ENCODE peak calls at places on chromosomes 7 and 10, in six cellular contexts. D, R, J, G, H and K are unnamed samples.

GRCh38 chr10:14184841-14185500 is 145.8 kb downstream of the FRMD4A start:
- DNase-seq in D (no peak), R (no peak), J (no peak), G (no peak), H (no peak), K (no peak)

GRCh38 chr10:96325719-96326373 is 21.6 kb downstream of the DNTT start:
- DNase-seq in D (no peak), R (no peak), J (no peak), G (no peak), H (no peak), K (no peak)

GRCh38 chr7:130196476-130196875 is 8.7 kb downstream of the TMEM209 start:
- DNase-seq in D (no peak), R (no peak), J (no peak), G (no peak), H (no peak), K (no peak)

GRCh38 chr7:82343-83155 is 109.8 kb upstream of the FAM20C start:
- DNase-seq in D (no peak), R (peak), J (no peak), G (no peak), H (no peak), K (peak)

GRCh38 chr7:22582860-22583640 is 83.1 kb upstream of the STEAP1B start:
- DNase-seq in D (peak), R (peak), J (no peak), G (peak), H (peak), K (no peak)

GRCh38 chr10:43230909-43231522 is 35.8 kb downstream of the RASGEF1A start:
- DNase-seq in D (no peak), R (no peak), J (no peak), G (no peak), H (no peak), K (peak)

GRCh38 chr10:121157998-121158397 is 306.8 kb downstream of the WDR11 start:
- DNase-seq in D (no peak), R (peak), J (no peak), G (no peak), H (no peak), K (no peak)

GRCh38 chr10:101668566-101668965 is 26.4 kb downstream of the FBXW4 start:
- DNase-seq in D (no peak), R (no peak), J (no peak), G (no peak), H (no peak), K (no peak)

GRCh38 chr10:119113805-119114732 is 10.2 kb downstream of the DENND10 start:
- DNase-seq in D (peak), R (peak), J (no peak), G (peak), H (peak), K (no peak)

GRCh38 chr10:33336606-33337334 is 2.3 kb upstream of the NRP1 start:
- DNase-seq in D (peak), R (peak), J (no peak), G (no peak), H (peak), K (peak)

GRCh38 chr7:84666668-84667067 is 472.1 kb upstream of the SEMA3A start:
- DNase-seq in D (no peak), R (no peak), J (no peak), G (no peak), H (no peak), K (no peak)

GRCh38 chr7:24757799-24758275 is 573 bp upstream of the GSDME start:
- DNase-seq in D (peak), R (peak), J (no peak), G (peak), H (peak), K (no peak)

GRCh38 chr7:130473289-130473688 is 18.6 kb upstream of the MEST start:
- DNase-seq in D (no peak), R (no peak), J (no peak), G (no peak), H (no peak), K (no peak)

GRCh38 chr10:34637419-34637911 is 177.6 kb downstream of the PARD3 start:
- DNase-seq in D (peak), R (peak), J (no peak), G (no peak), H (peak), K (peak)

GRCh38 chr10:72370201-72370722 is 15.5 kb upstream of the DNAJB12 start:
- DNase-seq in D (no peak), R (no peak), J (no peak), G (no peak), H (no peak), K (no peak)

GRCh38 chr7:45598697-45599520 is 24.7 kb downstream of the ADCY1 start:
- DNase-seq in D (no peak), R (no peak), J (no peak), G (no peak), H (no peak), K (no peak)

DNA sequence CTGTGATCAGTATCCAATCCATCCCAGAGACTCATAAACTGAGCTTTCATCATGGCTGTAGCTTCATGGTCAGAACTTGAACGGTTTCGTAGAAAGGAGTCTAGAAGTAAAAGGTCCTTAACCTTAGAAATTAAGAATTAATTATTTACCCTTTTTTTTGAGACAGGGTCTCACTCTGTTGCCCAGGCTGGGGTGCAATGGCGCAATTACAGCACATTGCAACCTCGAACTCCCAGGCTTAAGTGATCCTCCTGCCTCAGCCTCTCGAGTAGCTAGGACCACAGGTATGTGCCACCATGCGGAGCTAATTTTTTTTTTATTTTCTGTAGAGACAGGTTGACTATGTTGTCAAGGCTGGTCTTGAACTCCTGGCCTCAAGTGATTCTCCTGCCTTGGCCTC is 41.7 kb downstream of the ATAD1 start:
- DNase-seq in D (no peak), R (no peak), J (no peak), G (no peak), H (no peak), K (no peak)
- H3K4me3 ChIP-seq in D (no peak), R (no peak), J (no peak), G (no peak), H (no peak), K (no peak)

GRCh38 chr7:18119985-18120384 is 92.3 kb upstream of the PRPS1L1 start:
- DNase-seq in D (peak), R (no peak), J (no peak), G (peak), H (peak), K (no peak)
- TF ChIP-seq CTCF in D (peak), R (peak), J (no peak), G (peak), H (peak), K (no peak)

DNA sequence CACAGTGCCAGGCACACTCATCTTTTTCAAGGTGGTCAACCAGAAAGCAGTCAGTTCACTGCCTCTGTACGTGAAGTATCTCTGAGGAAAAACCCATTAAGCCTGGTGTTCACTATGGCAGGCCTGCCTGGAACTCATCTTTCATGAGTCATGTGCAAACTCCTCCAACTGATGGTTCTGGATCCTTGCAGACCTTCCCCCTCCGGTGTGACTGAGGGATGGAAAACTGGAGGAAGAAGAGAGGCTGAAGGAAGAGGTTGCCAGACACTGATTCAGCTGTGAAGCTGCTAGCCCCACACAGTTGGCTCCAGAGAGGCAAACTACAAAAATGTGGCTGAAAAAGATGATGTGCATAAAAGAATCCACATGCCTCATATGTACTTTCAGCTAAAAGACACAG is 2.8 kb downstream of the CYP3A5 start:
- DNase-seq in D (no peak), R (no peak), J (no peak), G (no peak), H (peak), K (no peak)
- H3K4me3 ChIP-seq in D (no peak), R (no peak), J (no peak), G (no peak), H (no peak), K (no peak)

GRCh38 chr7:43479042-43479441 is 103.9 kb upstream of the STK17A start:
- DNase-seq in D (no peak), R (no peak), J (no peak), G (no peak), H (no peak), K (no peak)
- TF ChIP-seq CTCF in D (no peak), R (no peak), J (no peak), G (no peak), H (peak), K (no peak)

GRCh38 chr7:158740013-158740656 is 35.5 kb upstream of the NCAPG2 start:
- DNase-seq in D (peak), R (peak), J (no peak), G (peak), H (peak), K (no peak)
- H3K4me3 ChIP-seq in D (no peak), R (no peak), J (no peak), G (no peak), H (no peak), K (no peak)

DNA sequence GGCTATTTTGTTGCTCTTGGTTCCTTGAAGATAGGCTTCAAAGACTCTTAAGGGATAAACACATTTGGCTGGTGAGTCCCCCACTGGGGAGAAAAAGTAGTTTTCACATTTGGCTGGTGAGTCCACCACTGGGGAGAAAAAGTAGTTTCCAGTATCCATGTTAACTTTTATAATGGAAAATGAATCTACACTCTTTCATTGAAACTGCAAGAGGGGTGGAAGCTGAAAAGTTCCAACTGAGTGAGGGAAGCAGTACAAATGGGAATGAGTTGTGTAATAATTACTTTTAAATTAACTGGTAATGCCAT is 153.9 kb downstream of the MLLT10 start:
- DNase-seq in D (no peak), R (no peak), J (no peak), G (no peak), H (no peak), K (no peak)
- TF ChIP-seq CTCF in D (no peak), R (no peak), J (no peak), G (no peak), H (no peak), K (no peak)

GRCh38 chr10:29843143-29843542 is 208.4 kb upstream of the SVIL start:
- DNase-seq in D (no peak), R (no peak), J (no peak), G (no peak), H (no peak), K (no peak)

GRCh38 chr10:29839826-29840515 is 205.2 kb upstream of the SVIL start:
- DNase-seq in D (no peak), R (peak), J (no peak), G (no peak), H (no peak), K (peak)

GRCh38 chr10:29845166-29845565 is 210.4 kb upstream of the SVIL start:
- DNase-seq in D (no peak), R (no peak), J (no peak), G (no peak), H (no peak), K (no peak)

GRCh38 chr10:29840516-29841276 is 205.9 kb upstream of the SVIL start:
- DNase-seq in D (no peak), R (no peak), J (no peak), G (no peak), H (no peak), K (no peak)

DNA sequence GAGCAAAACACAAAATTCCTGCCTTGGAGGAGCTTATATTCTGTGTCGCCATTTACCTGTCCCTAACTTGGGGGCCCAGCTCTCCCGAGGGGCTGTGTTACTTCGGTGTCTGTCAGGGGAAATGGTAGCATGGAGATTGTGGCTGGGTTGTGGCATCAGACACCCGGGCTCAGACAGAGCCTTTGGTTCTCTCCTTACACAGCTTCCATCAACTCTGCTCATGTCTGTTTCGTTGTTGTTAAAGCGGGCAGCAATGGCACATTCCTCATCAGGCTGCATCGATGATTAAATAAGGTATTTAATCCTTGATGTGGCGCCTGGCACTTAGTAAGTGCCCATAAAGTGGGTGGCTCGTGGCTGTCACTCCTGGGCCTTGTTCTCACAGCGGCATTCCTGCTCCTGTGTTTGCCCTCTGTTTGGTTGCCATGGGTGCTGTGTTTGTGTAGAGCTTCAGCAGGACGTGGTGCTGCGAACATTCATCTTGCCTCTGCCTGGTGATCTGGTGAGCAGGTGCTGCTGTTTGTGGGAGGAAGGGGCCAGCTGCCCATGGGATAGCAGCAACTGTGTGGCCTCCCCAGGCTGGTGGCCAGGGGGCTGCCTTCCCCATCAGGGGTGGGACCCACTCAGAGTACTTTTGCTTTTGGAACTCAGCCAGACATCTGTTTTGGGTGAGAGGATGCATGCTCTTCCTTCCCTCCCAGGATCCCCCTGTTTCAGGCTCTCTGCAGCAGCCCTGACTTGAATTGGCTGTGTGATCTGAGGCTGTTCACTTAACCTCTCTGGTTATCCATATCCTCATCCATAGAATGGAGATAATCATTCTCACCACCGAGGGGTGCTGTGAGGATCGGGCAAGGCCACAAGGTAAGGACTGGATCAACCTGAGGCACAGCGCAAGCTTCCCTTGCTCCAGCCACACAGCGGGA is 207.2 kb upstream of the SVIL start:
- DNase-seq in D (no peak), R (peak), J (peak), G (peak), H (no peak), K (peak)
- H3K4me3 ChIP-seq in D (no peak), R (no peak), J (no peak), G (no peak), H (no peak), K (no peak)

DNA sequence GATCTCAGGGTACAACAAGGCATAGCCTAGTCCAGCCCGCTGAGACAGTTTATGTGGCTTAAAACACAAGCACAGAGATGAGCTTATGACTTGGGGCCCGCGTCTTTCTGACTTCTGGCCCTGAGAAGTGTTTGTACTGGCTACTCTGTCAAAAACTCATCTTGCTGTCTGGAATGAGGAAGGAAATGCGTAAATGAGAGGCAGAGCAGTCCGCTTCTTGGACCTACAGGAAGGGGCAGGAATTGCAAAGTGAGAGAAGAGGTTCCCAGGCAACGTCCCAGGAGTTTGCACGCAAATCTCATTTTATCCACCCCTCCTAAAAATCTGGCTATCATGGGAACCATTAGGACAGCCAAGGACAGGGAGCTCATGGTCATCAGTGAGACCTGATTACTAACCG is 5.5 kb downstream of the ANXA11 start:
- DNase-seq in D (peak), R (peak), J (no peak), G (peak), H (peak), K (no peak)
- TF ChIP-seq CTCF in D (peak), R (no peak), J (peak), G (peak), H (peak), K (peak)